ENCODE peak calls at places on chromosomes 3 and 15, in six cellular contexts. V is IMR-90, X is kidney, S is fibroblast of pulmonary artery, M is tibial nerve, W is keratinocyte. L is an unnamed sample.

GRCh38 chr3:129001101-129001816 is at the start of gene EFCC1:
- DNase-seq in S (peak), M (peak), V (no peak), X (peak), W (no peak), L (peak)

GRCh38 chr3:20060924-20061323 is 20.7 kb downstream of the KAT2B start:
- DNase-seq in M (no peak), S (peak), X (no peak), V (peak), W (peak), L (no peak)

GRCh38 chr3:116446037-116446436 is 750 bp upstream of the LSAMP start:
- DNase-seq in X (no peak), S (no peak), W (no peak), M (no peak), V (no peak), L (no peak)

GRCh38 chr3:189494632-189495031 is 136.6 kb upstream of the TP63 start:
- DNase-seq in W (no peak), V (no peak), S (no peak), M (no peak), X (no peak), L (no peak)

GRCh38 chr3:157176108-157176507 is 16.2 kb upstream of the CCNL1 start:
- DNase-seq in W (no peak), M (no peak), S (no peak), X (no peak), V (peak), L (no peak)

GRCh38 chr15:68553594-68553993 is 25.2 kb upstream of the CORO2B start:
- DNase-seq in W (no peak), M (no peak), V (no peak), S (no peak), X (no peak), L (no peak)

GRCh38 chr3:146653978-146654377 is 48.8 kb upstream of the PLSCR5 start:
- DNase-seq in V (no peak), S (no peak), W (no peak), M (no peak), X (no peak), L (no peak)

GRCh38 chr3:133663569-133664313 is 2.0 kb upstream of the TOPBP1 start:
- DNase-seq in M (no peak), S (peak), V (peak), W (peak), X (no peak), L (no peak)

GRCh38 chr15:44790215-44790614 is 53.9 kb downstream of the TRIM69 start:
- DNase-seq in W (no peak), V (no peak), M (no peak), X (no peak), S (no peak), L (no peak)

GRCh38 chr3:184238246-184238818 is 8.9 kb downstream of the VWA5B2 start:
- DNase-seq in W (no peak), V (no peak), M (no peak), S (no peak), X (peak), L (no peak)

GRCh38 chr3:170689218-170689874 is 103.5 kb upstream of the SLC7A14 start:
- DNase-seq in V (peak), S (peak), M (no peak), X (peak), W (peak), L (peak)

GRCh38 chr3:153595186-153595815 is 433.3 kb downstream of the RAP2B start:
- DNase-seq in M (no peak), X (no peak), V (peak), W (no peak), S (peak), L (no peak)

GRCh38 chr3:28586325-28586724 is 237.7 kb upstream of the AZI2 start:
- DNase-seq in W (peak), X (no peak), M (no peak), V (no peak), S (no peak), L (no peak)

GRCh38 chr3:48478631-48479555 is 25.1 kb downstream of the SHISA5 start:
- DNase-seq in S (no peak), M (no peak), V (no peak), W (no peak), X (peak), L (no peak)

GRCh38 chr3:184317201-184317600 is 2.8 kb downstream of the EIF4G1 start:
- DNase-seq in V (no peak), W (no peak), M (no peak), S (no peak), X (no peak), L (peak)

GRCh38 chr3:149813367-149814281 is 609 bp downstream of the RNF13 start:
- DNase-seq in W (no peak), M (peak), V (peak), X (peak), S (peak), L (peak)

GRCh38 chr3:4825572-4826236 is 153.5 kb upstream of the BHLHE40 start:
- DNase-seq in S (no peak), M (no peak), W (no peak), X (peak), V (no peak), L (no peak)

GRCh38 chr3:197809356-197810020 is 18.4 kb downstream of the LRCH3 start:
- DNase-seq in W (no peak), V (peak), M (no peak), X (no peak), S (peak), L (no peak)

GRCh38 chr15:68465861-68466560 is 34.0 kb upstream of the ITGA11 start:
- DNase-seq in X (no peak), V (no peak), W (no peak), M (no peak), S (peak), L (no peak)

GRCh38 chr3:69740103-69741021 is 1.1 kb downstream of the MITF start:
- DNase-seq in W (no peak), M (no peak), V (no peak), X (peak), S (no peak), L (peak)

GRCh38 chr3:116348216-116348615 is 97.1 kb downstream of the LSAMP start:
- DNase-seq in X (no peak), W (no peak), M (no peak), V (no peak), S (no peak), L (no peak)

GRCh38 chr3:12903881-12904280 is 62.5 kb upstream of the RPL32 start:
- DNase-seq in V (no peak), S (no peak), W (no peak), X (peak), M (no peak), L (no peak)

GRCh38 chr3:4241595-4242170 is 61.5 kb upstream of the SETMAR start:
- DNase-seq in X (no peak), S (no peak), W (no peak), M (no peak), V (no peak), L (no peak)

GRCh38 chr3:98901465-98902174 is at the start of gene DCBLD2:
- DNase-seq in V (peak), S (peak), X (peak), W (peak), M (peak), L (peak)

GRCh38 chr15:50066202-50066601 is 52.8 kb downstream of the ATP8B4 start:
- DNase-seq in W (no peak), V (peak), M (no peak), X (no peak), S (peak), L (no peak)

GRCh38 chr3:157868168-157868567 is 238.1 kb downstream of the SHOX2 start:
- DNase-seq in M (peak), V (peak), X (no peak), W (no peak), S (peak), L (no peak)

GRCh38 chr3:151327571-151328198 is 1.7 kb downstream of the P2RY13 start:
- DNase-seq in W (no peak), M (no peak), V (peak), X (no peak), S (peak), L (no peak)

GRCh38 chr3:142705256-142705655 is 18.6 kb upstream of the TRPC1 start:
- DNase-seq in V (no peak), S (no peak), W (no peak), M (no peak), X (no peak), L (no peak)

GRCh38 chr3:129793947-129794318 is 99.6 kb downstream of the TMCC1 start:
- DNase-seq in V (no peak), X (peak), S (no peak), W (no peak), M (no peak), L (peak)

GRCh38 chr15:77019476-77020331 is 24.8 kb downstream of the PSTPIP1 start:
- DNase-seq in V (peak), S (peak), X (no peak), W (no peak), M (no peak), L (no peak)

GRCh38 chr3:56855856-56856538 is 54.2 kb upstream of the ARHGEF3 start:
- DNase-seq in S (peak), X (no peak), M (no peak), V (no peak), W (no peak), L (peak)

GRCh38 chr3:114643342-114643741 is 349.5 kb downstream of the TIGIT start:
- DNase-seq in X (no peak), S (no peak), W (no peak), M (no peak), V (no peak), L (no peak)

GRCh38 chr3:183131735-183132134 is 30.8 kb downstream of the LAMP3 start:
- DNase-seq in X (no peak), S (peak), M (no peak), V (peak), W (no peak), L (no peak)

GRCh38 chr15:99128411-99128810 is 23.5 kb downstream of the SYNM start:
- DNase-seq in S (no peak), X (peak), W (no peak), V (no peak), M (no peak), L (no peak)
- TF ChIP-seq CTCF in S (no peak), X (no peak), W (no peak), V (no peak), M (no peak), L (no peak)

GRCh38 chr3:14371573-14372474 is 30.6 kb upstream of the SLC6A6 start:
- DNase-seq in W (no peak), V (peak), X (peak), S (peak), M (peak), L (peak)
- TF ChIP-seq CTCF in W (no peak), V (no peak), X (no peak), S (peak), M (no peak), L (no peak)

GRCh38 chr3:194572944-194573491 is 60.2 kb downstream of the TMEM44 start:
- DNase-seq in M (no peak), X (peak), V (peak), W (no peak), S (peak), L (no peak)

GRCh38 chr3:194573680-194574437 is 59.4 kb downstream of the TMEM44 start:
- DNase-seq in W (no peak), X (peak), V (peak), M (no peak), S (peak), L (peak)

GRCh38 chr3:194575484-194576210 is 57.6 kb downstream of the TMEM44 start:
- DNase-seq in M (peak), W (no peak), V (peak), S (peak), X (peak), L (no peak)

GRCh38 chr3:194572131-194572789 is 61.0 kb downstream of the TMEM44 start:
- DNase-seq in W (no peak), M (peak), S (peak), X (peak), V (peak), L (peak)

GRCh38 chr3:194574639-194575483 is 58.4 kb downstream of the TMEM44 start:
- DNase-seq in W (no peak), M (no peak), X (peak), V (peak), S (peak), L (no peak)
- TF ChIP-seq CTCF in W (peak), M (no peak), X (no peak), V (peak), S (peak), L (no peak)

DNA sequence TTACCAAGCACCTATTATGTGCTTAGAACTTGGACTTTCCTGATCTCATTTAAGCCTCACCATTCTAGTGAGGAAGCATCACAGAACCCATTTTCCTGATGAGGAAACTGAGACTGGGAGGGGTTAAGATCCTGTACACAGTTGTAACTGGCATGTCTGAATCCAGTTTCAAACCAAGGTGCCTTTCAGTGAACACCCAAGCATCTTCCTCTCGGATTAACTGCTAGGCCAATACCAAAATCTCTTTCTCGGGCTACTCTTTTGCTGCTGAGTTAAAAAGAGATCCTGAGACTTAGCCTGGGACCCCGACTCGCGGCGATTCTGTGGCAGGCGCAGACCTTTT is 578 bp upstream of the CEMIP start:
- DNase-seq in M (no peak), V (no peak), S (no peak), W (no peak), X (no peak), L (no peak)
- TF ChIP-seq CTCF in M (no peak), V (no peak), S (no peak), W (no peak), X (no peak), L (no peak)

GRCh38 chr3:148408667-148409066 is 289.0 kb upstream of the AGTR1 start:
- DNase-seq in X (no peak), W (no peak), V (no peak), M (no peak), S (no peak), L (no peak)
- TF ChIP-seq CTCF in X (no peak), W (no peak), V (no peak), M (no peak), S (no peak), L (no peak)

L was measured in upper lobe of left lung.